ENCODE peak calls at places on chromosomes 3 and 15, in five cellular contexts. One of them, this sample, is unnamed.

GRCh38 chr3:32123620-32124019 is 17.2 kb downstream of the GPD1L start:
- DNase-seq in upper lobe of left lung: no peak
- DNase-seq in transverse colon: no peak
- DNase-seq in GM23338: no peak
- DNase-seq in breast epithelium: no peak
- DNase-seq in this sample: no peak

GRCh38 chr3:30124435-30125390 is 481.7 kb upstream of the TGFBR2 start:
- DNase-seq in breast epithelium: peak
- DNase-seq in upper lobe of left lung: peak
- DNase-seq in transverse colon: no peak
- DNase-seq in GM23338: peak
- DNase-seq in this sample: no peak

GRCh38 chr3:190983875-190984274 is 121.4 kb upstream of the GMNC start:
- DNase-seq in breast epithelium: no peak
- DNase-seq in transverse colon: no peak
- DNase-seq in GM23338: no peak
- DNase-seq in upper lobe of left lung: no peak
- DNase-seq in this sample: no peak

GRCh38 chr15:89746386-89746974 is 4.6 kb downstream of the MESP1 start:
- DNase-seq in GM23338: no peak
- DNase-seq in transverse colon: peak
- DNase-seq in upper lobe of left lung: no peak
- DNase-seq in breast epithelium: no peak
- DNase-seq in this sample: no peak

GRCh38 chr3:188918086-188918485 is 253.7 kb upstream of the TPRG1 start:
- DNase-seq in GM23338: no peak
- DNase-seq in upper lobe of left lung: no peak
- DNase-seq in breast epithelium: no peak
- DNase-seq in transverse colon: no peak
- DNase-seq in this sample: no peak

GRCh38 chr3:172210355-172210754 is 171.0 kb downstream of the FNDC3B start:
- DNase-seq in transverse colon: no peak
- DNase-seq in upper lobe of left lung: no peak
- DNase-seq in GM23338: no peak
- DNase-seq in breast epithelium: no peak
- DNase-seq in this sample: no peak

GRCh38 chr3:132352556-132353143 is 35.4 kb downstream of the ACP3 start:
- DNase-seq in breast epithelium: peak
- DNase-seq in upper lobe of left lung: peak
- DNase-seq in GM23338: peak
- DNase-seq in transverse colon: peak
- DNase-seq in this sample: no peak

GRCh38 chr3:38588995-38589937 is 60.2 kb downstream of the SCN5A start:
- DNase-seq in breast epithelium: no peak
- DNase-seq in GM23338: no peak
- DNase-seq in upper lobe of left lung: peak
- DNase-seq in transverse colon: peak
- DNase-seq in this sample: peak

GRCh38 chr3:45132568-45133211 is 13.5 kb downstream of the CDCP1 start:
- DNase-seq in breast epithelium: no peak
- DNase-seq in transverse colon: no peak
- DNase-seq in upper lobe of left lung: no peak
- DNase-seq in GM23338: no peak
- DNase-seq in this sample: no peak

GRCh38 chr15:60374628-60375081 is 23.1 kb downstream of the ANXA2 start:
- DNase-seq in GM23338: peak
- DNase-seq in breast epithelium: peak
- DNase-seq in upper lobe of left lung: peak
- DNase-seq in transverse colon: no peak
- DNase-seq in this sample: no peak

GRCh38 chr3:41507336-41508062 is 308.2 kb downstream of the CTNNB1 start:
- DNase-seq in GM23338: peak
- DNase-seq in transverse colon: no peak
- DNase-seq in upper lobe of left lung: no peak
- DNase-seq in breast epithelium: no peak
- DNase-seq in this sample: no peak

GRCh38 chr3:32041316-32041715 is 59.8 kb downstream of the ZNF860 start:
- DNase-seq in transverse colon: peak
- DNase-seq in GM23338: no peak
- DNase-seq in upper lobe of left lung: no peak
- DNase-seq in breast epithelium: no peak
- DNase-seq in this sample: no peak

GRCh38 chr3:133711013-133711412 is 35.2 kb upstream of the TF start:
- DNase-seq in breast epithelium: no peak
- DNase-seq in upper lobe of left lung: no peak
- DNase-seq in transverse colon: no peak
- DNase-seq in GM23338: no peak
- DNase-seq in this sample: no peak

GRCh38 chr15:83869329-83869728 is 215.4 kb downstream of the ADAMTSL3 start:
- DNase-seq in GM23338: no peak
- DNase-seq in transverse colon: no peak
- DNase-seq in upper lobe of left lung: no peak
- DNase-seq in breast epithelium: no peak
- DNase-seq in this sample: no peak

GRCh38 chr3:42741796-42742195 is 31.3 kb downstream of the CCDC13 start:
- DNase-seq in GM23338: no peak
- DNase-seq in breast epithelium: peak
- DNase-seq in upper lobe of left lung: no peak
- DNase-seq in transverse colon: no peak
- DNase-seq in this sample: no peak

GRCh38 chr15:92503458-92503857 is 109.8 kb downstream of the ST8SIA2 start:
- DNase-seq in GM23338: no peak
- DNase-seq in transverse colon: no peak
- DNase-seq in upper lobe of left lung: no peak
- DNase-seq in breast epithelium: no peak
- DNase-seq in this sample: no peak

DNA sequence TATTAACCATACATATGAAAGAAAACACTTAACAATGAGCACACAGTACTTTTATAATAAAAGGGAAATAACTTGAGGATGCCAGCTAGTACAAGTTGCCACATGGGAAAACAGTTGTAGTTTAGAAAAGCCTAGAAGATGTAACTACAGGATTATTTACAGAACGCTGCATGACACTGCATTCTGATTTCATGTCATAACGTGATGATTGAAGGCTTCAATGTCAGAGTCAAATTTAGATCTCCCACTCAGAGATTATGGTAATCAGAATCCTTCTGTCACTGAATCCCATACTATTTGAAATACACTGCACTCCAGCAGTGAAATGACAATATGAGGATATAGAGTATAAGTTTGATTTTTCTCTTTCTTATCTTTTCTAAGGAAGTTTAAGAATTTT is 253.9 kb upstream of the LRRN1 start:
- DNase-seq in transverse colon: no peak
- DNase-seq in upper lobe of left lung: no peak
- DNase-seq in GM23338: no peak
- DNase-seq in breast epithelium: no peak
- DNase-seq in this sample: no peak
- TF ChIP-seq POLR2AphosphoS5 in transverse colon: no peak
- TF ChIP-seq POLR2AphosphoS5 in upper lobe of left lung: no peak
- TF ChIP-seq POLR2AphosphoS5 in GM23338: no peak
- TF ChIP-seq POLR2AphosphoS5 in breast epithelium: no peak
- TF ChIP-seq POLR2AphosphoS5 in this sample: no peak

GRCh38 chr3:134938024-134938525 is 143.0 kb downstream of the EPHB1 start:
- DNase-seq in GM23338: no peak
- DNase-seq in upper lobe of left lung: no peak
- DNase-seq in breast epithelium: no peak
- DNase-seq in transverse colon: no peak
- DNase-seq in this sample: no peak
- H3K27ac ChIP-seq in GM23338: no peak
- H3K27ac ChIP-seq in upper lobe of left lung: no peak
- H3K27ac ChIP-seq in breast epithelium: no peak
- H3K27ac ChIP-seq in transverse colon: no peak
- H3K27ac ChIP-seq in this sample: no peak

GRCh38 chr3:58111513-58112184 is 99.1 kb downstream of the DNASE1L3 start:
- DNase-seq in breast epithelium: peak
- DNase-seq in transverse colon: peak
- DNase-seq in upper lobe of left lung: peak
- DNase-seq in GM23338: no peak
- DNase-seq in this sample: no peak
- TF ChIP-seq POLR2AphosphoS5 in breast epithelium: peak
- TF ChIP-seq POLR2AphosphoS5 in transverse colon: no peak
- TF ChIP-seq POLR2AphosphoS5 in upper lobe of left lung: peak
- TF ChIP-seq POLR2AphosphoS5 in GM23338: no peak
- TF ChIP-seq POLR2AphosphoS5 in this sample: no peak

GRCh38 chr15:58924326-58924725 is 9.2 kb downstream of the SLTM start:
- DNase-seq in transverse colon: no peak
- DNase-seq in breast epithelium: no peak
- DNase-seq in GM23338: no peak
- DNase-seq in upper lobe of left lung: no peak
- DNase-seq in this sample: no peak
- H3K27ac ChIP-seq in transverse colon: peak
- H3K27ac ChIP-seq in breast epithelium: peak
- H3K27ac ChIP-seq in GM23338: peak
- H3K27ac ChIP-seq in upper lobe of left lung: no peak
- H3K27ac ChIP-seq in this sample: peak

This sample was measured in spleen.